ENCODE peak calls at places on chromosomes 3 and 15, in eight cellular contexts. L is mucosa of gallbladder; F is SJCRH30; Z is EH; P is stimulated activated CD8-positive, alpha-beta memory T cell treated with anti-CD3 and anti-CD28 coated beads, Interleukin-4, amount 100 ng/mL, for 4 hours; V is stimulated activated naive CD4-positive, alpha-beta T cell treated with Interleukin-2 at 50 U/mL for 16 hours; S is renal cortical epithelial cell; G is SK-MEL-5. J is an unnamed sample.

GRCh38 chr3:197613187-197613586 is 57.4 kb upstream of the BDH1 start:
- DNase-seq in G (no peak), V (no peak), L (no peak), Z (no peak), F (no peak), P (no peak), S (no peak), J (no peak)

GRCh38 chr15:47661661-47662180 is 55.6 kb upstream of the SEMA6D start:
- DNase-seq in Z (no peak), V (no peak), G (no peak), S (no peak), L (no peak), F (no peak), P (no peak), J (no peak)

GRCh38 chr3:11655188-11655928 is 11.6 kb upstream of the VGLL4 start:
- DNase-seq in V (no peak), P (no peak), G (peak), S (no peak), L (no peak), Z (peak), F (peak), J (no peak)

GRCh38 chr3:149239357-149239936 is 17.8 kb upstream of the CP start:
- DNase-seq in G (no peak), Z (no peak), L (no peak), S (no peak), V (no peak), P (no peak), F (no peak), J (no peak)

GRCh38 chr3:632571-633170 is 436.1 kb downstream of the CHL1 start:
- DNase-seq in V (no peak), P (no peak), G (peak), S (peak), Z (peak), F (peak), L (peak), J (no peak)

GRCh38 chr3:194930439-194931204 is 244.9 kb downstream of the FAM43A start:
- DNase-seq in V (no peak), F (no peak), G (peak), L (no peak), Z (peak), S (peak), P (no peak), J (peak)

GRCh38 chr3:146390967-146391366 is 78.4 kb downstream of the PLSCR2 start:
- DNase-seq in V (no peak), L (peak), G (no peak), F (no peak), P (no peak), S (peak), Z (peak), J (no peak)

GRCh38 chr3:189494632-189495031 is 136.6 kb upstream of the TP63 start:
- DNase-seq in Z (no peak), G (no peak), P (no peak), V (no peak), S (no peak), F (no peak), L (no peak), J (no peak)

GRCh38 chr3:154844863-154845262 is 235.3 kb upstream of the MME start:
- DNase-seq in G (no peak), Z (no peak), P (no peak), V (no peak), S (no peak), F (no peak), L (no peak), J (no peak)

GRCh38 chr3:20027136-20027535 is 13.1 kb upstream of the KAT2B start:
- DNase-seq in S (no peak), F (no peak), V (no peak), G (no peak), P (no peak), Z (no peak), L (no peak), J (no peak)

J was measured in left ventricle myocardium inferior.